ENCODE peak calls at places on chromosome 6, in nine cellular contexts. M is mucosa of gallbladder; H is stimulated activated CD4-positive, alpha-beta T cell treated with anti-CD3 and anti-CD28 coated beads, Interleukin-15, amount 100 ng/mL, for 24 hours; Z is IMR-90; L is endodermal cell; K is left ventricle myocardium inferior; W is Kasumi-1; I is HT1080; P is kidney tubule cell. T is an unnamed sample.

GRCh38 chr6:167669870-167670802 is 156.6 kb upstream of the AFDN start:
- DNase-seq in H (no peak), Z (no peak), P (no peak), I (no peak), L (no peak), M (no peak), W (no peak), K (no peak), T (no peak)

GRCh38 chr6:131950767-131951575 is at the start of gene CCN2:
- DNase-seq in P (peak), W (no peak), H (peak), M (peak), L (peak), Z (peak), I (peak), K (peak), T (peak)

GRCh38 chr6:139777202-139777970 is 402.9 kb upstream of the CITED2 start:
- DNase-seq in L (no peak), W (no peak), K (no peak), I (no peak), P (no peak), M (no peak), Z (no peak), H (no peak), T (no peak)

GRCh38 chr6:2999621-3000455 is at the start of gene NQO2:
- DNase-seq in M (peak), W (peak), P (peak), I (peak), L (peak), Z (peak), K (peak), H (peak), T (peak)

GRCh38 chr6:16713597-16713996 is 47.7 kb downstream of the ATXN1 start:
- DNase-seq in I (no peak), W (no peak), Z (no peak), H (no peak), K (no peak), L (no peak), P (no peak), M (no peak), T (peak)

GRCh38 chr6:154615483-154616025 is 105.1 kb upstream of the CNKSR3 start:
- DNase-seq in H (no peak), Z (peak), W (peak), P (peak), M (peak), L (peak), I (peak), K (peak), T (peak)

GRCh38 chr6:125258651-125259353 is 43.0 kb downstream of the HDDC2 start:
- DNase-seq in L (no peak), M (no peak), H (no peak), Z (peak), W (peak), I (no peak), P (no peak), K (no peak), T (no peak)

GRCh38 chr6:37575221-37575620 is 75.5 kb upstream of the CCDC167 start:
- DNase-seq in K (no peak), L (no peak), H (no peak), P (no peak), Z (no peak), M (no peak), I (no peak), W (no peak), T (no peak)

GRCh38 chr6:28353981-28354676 is 4.4 kb downstream of the ZKSCAN3 start:
- DNase-seq in H (no peak), M (peak), P (peak), L (no peak), Z (peak), K (peak), W (no peak), I (peak), T (peak)

GRCh38 chr6:166489301-166490155 is 97.0 kb downstream of the RAMACL start:
- DNase-seq in W (no peak), K (peak), P (no peak), Z (no peak), H (no peak), M (no peak), L (no peak), I (no peak), T (no peak)

GRCh38 chr6:167932468-167933276 is 64.8 kb upstream of the KIF25 start:
- DNase-seq in L (no peak), K (no peak), P (peak), H (no peak), W (no peak), Z (no peak), I (no peak), M (peak), T (no peak)

GRCh38 chr6:166307981-166308768 is at the start of gene PRR18:
- DNase-seq in M (no peak), L (peak), W (no peak), Z (no peak), H (peak), P (peak), I (no peak), K (no peak), T (peak)

GRCh38 chr6:99130897-99131873 is 183.4 kb upstream of the FBXL4 start:
- DNase-seq in K (no peak), H (no peak), W (no peak), Z (no peak), P (no peak), I (no peak), M (no peak), L (peak), T (no peak)

GRCh38 chr6:153003294-153003645 is 761 bp upstream of the MTRF1L start:
- DNase-seq in M (no peak), Z (peak), P (peak), I (no peak), K (no peak), L (no peak), H (no peak), W (no peak), T (no peak)

GRCh38 chr6:147128056-147128455 is 76.2 kb upstream of the STXBP5 start:
- DNase-seq in Z (no peak), I (no peak), H (no peak), P (no peak), M (no peak), L (no peak), W (no peak), K (no peak), T (no peak)

GRCh38 chr6:14784596-14785360 is 461.1 kb upstream of the JARID2 start:
- DNase-seq in Z (no peak), M (no peak), L (peak), I (no peak), K (no peak), H (peak), P (no peak), W (no peak), T (no peak)

GRCh38 chr6:127332383-127332961 is 10.9 kb downstream of the ECHDC1 start:
- DNase-seq in M (no peak), K (no peak), I (peak), Z (no peak), W (no peak), L (peak), P (no peak), H (no peak), T (no peak)

GRCh38 chr6:86936834-86937218 is 502 bp upstream of the HTR1E start:
- DNase-seq in W (no peak), Z (no peak), P (no peak), L (no peak), H (no peak), K (no peak), M (no peak), I (no peak), T (no peak)

GRCh38 chr6:53287336-53288225 is 61.2 kb downstream of the ELOVL5 start:
- DNase-seq in P (no peak), I (no peak), W (no peak), M (no peak), L (peak), H (no peak), Z (no peak), K (no peak), T (no peak)

GRCh38 chr6:2097464-2097863 is 147.9 kb downstream of the GMDS start:
- DNase-seq in H (no peak), I (no peak), L (no peak), M (no peak), W (no peak), K (no peak), P (peak), Z (no peak), T (no peak)

GRCh38 chr6:27237089-27237723 is 10.3 kb upstream of the PRSS16 start:
- DNase-seq in K (no peak), P (peak), H (peak), I (peak), L (peak), M (no peak), W (no peak), Z (peak), T (peak)

GRCh38 chr6:44256291-44257006 is 879 bp downstream of the SLC35B2 start:
- DNase-seq in I (no peak), L (no peak), K (no peak), H (peak), P (peak), W (no peak), Z (no peak), M (no peak), T (peak)

GRCh38 chr6:152057832-152058498 is 250.5 kb downstream of the ESR1 start:
- DNase-seq in K (no peak), M (no peak), Z (no peak), W (no peak), L (no peak), P (no peak), I (no peak), H (no peak), T (no peak)

GRCh38 chr6:150301871-150302800 is 66.7 kb upstream of the IYD start:
- DNase-seq in P (peak), M (peak), W (no peak), Z (peak), I (peak), K (no peak), H (peak), L (no peak), T (peak)

GRCh38 chr6:84825461-84825860 is 61.1 kb upstream of the TBX18 start:
- DNase-seq in W (peak), I (peak), L (no peak), K (no peak), H (no peak), M (no peak), P (peak), Z (no peak), T (peak)

GRCh38 chr6:36699290-36699689 is 1.7 kb downstream of the RAB44 start:
- DNase-seq in P (no peak), H (no peak), M (no peak), Z (no peak), K (no peak), W (no peak), L (peak), I (no peak), T (no peak)

GRCh38 chr6:158557927-158558326 is 2.0 kb upstream of the TMEM181 start:
- DNase-seq in Z (no peak), W (no peak), M (no peak), H (no peak), K (no peak), I (no peak), L (no peak), P (no peak), T (no peak)

GRCh38 chr6:118263929-118264486 is 284.1 kb upstream of the PLN start:
- DNase-seq in H (no peak), K (no peak), L (peak), Z (peak), I (peak), M (no peak), W (peak), P (peak), T (peak)

GRCh38 chr6:6556738-6557503 is 31.6 kb upstream of the LY86 start:
- DNase-seq in M (no peak), W (peak), P (peak), I (peak), H (peak), K (peak), L (peak), Z (peak), T (no peak)

GRCh38 chr6:113065606-113066005 is 718.5 kb downstream of the RFPL4B start:
- DNase-seq in W (no peak), M (no peak), Z (peak), K (no peak), I (no peak), P (peak), L (no peak), H (no peak), T (no peak)

GRCh38 chr6:122476131-122476530 is 4.5 kb upstream of the SERINC1 start:
- DNase-seq in M (no peak), I (no peak), P (peak), H (no peak), W (peak), L (no peak), K (no peak), Z (peak), T (no peak)

GRCh38 chr6:165227644-165228329 is 81.6 kb downstream of the C6orf118 start:
- DNase-seq in M (no peak), W (no peak), H (no peak), I (peak), K (no peak), L (no peak), Z (no peak), P (peak), T (peak)

T was measured in MG63.